ENCODE peak calls at places on chromosomes 5 and 9, in eight cellular contexts. Z, J, A, Q, Y, I, P and E are unnamed samples.

GRCh38 chr5:154778534-154778933 is 23.4 kb downstream of the LARP1 start:
- DNase-seq in Z (no peak), J (no peak), A (no peak), Q (peak; percentile 20), Y (no peak), I (no peak), P (no peak), E (no peak)

GRCh38 chr5:155332618-155333017 is 319.1 kb downstream of the KIF4B start:
- DNase-seq in Z (no peak), J (no peak), A (no peak), Q (no peak), Y (no peak), I (no peak), P (no peak), E (no peak)

GRCh38 chr9:87531370-87532295 is 34.0 kb downstream of the DAPK1 start:
- DNase-seq in Z (no peak), J (no peak), A (no peak), Q (no peak), Y (no peak), I (no peak), P (no peak), E (no peak)

GRCh38 chr5:180769821-180770220 is 30.0 kb upstream of the OR2Y1 start:
- DNase-seq in Z (no peak), J (no peak), A (no peak), Q (no peak), Y (no peak), I (no peak), P (no peak), E (no peak)

GRCh38 chr5:16690243-16690839 is 73.5 kb upstream of the RETREG1 start:
- DNase-seq in Z (no peak), J (peak; percentile 62), A (peak; percentile 36), Q (peak; percentile 63), Y (peak; percentile 20), I (no peak), P (peak; percentile 88), E (no peak)

GRCh38 chr5:67202830-67203229 is 6.2 kb upstream of the CD180 start:
- DNase-seq in Z (no peak), J (no peak), A (no peak), Q (no peak), Y (no peak), I (no peak), P (no peak), E (no peak)

GRCh38 chr9:133139246-133140173 is 18.5 kb upstream of the RALGDS start:
- DNase-seq in Z (no peak), J (no peak), A (no peak), Q (no peak), Y (no peak), I (no peak), P (no peak), E (no peak)

GRCh38 chr5:101036778-101037177 is 133.7 kb upstream of the ST8SIA4 start:
- DNase-seq in Z (no peak), J (peak; percentile 7), A (no peak), Q (no peak), Y (no peak), I (no peak), P (no peak), E (no peak)

GRCh38 chr5:40630166-40630565 is 49.5 kb upstream of the PTGER4 start:
- DNase-seq in Z (no peak), J (no peak), A (no peak), Q (no peak), Y (no peak), I (no peak), P (no peak), E (no peak)

GRCh38 chr9:35906923-35907699 is 1.1 kb downstream of the HRCT1 start:
- DNase-seq in Z (no peak), J (no peak), A (no peak), Q (peak; percentile 93), Y (peak; percentile 88), I (no peak), P (no peak), E (peak; percentile 95)

GRCh38 chr5:9715891-9716335 is 85.8 kb upstream of the TAS2R1 start:
- DNase-seq in Z (no peak), J (no peak), A (no peak), Q (peak; percentile 44), Y (peak; percentile 37), I (no peak), P (no peak), E (peak; percentile 28)

GRCh38 chr5:142587354-142587965 is 98.4 kb downstream of the FGF1 start:
- DNase-seq in Z (peak; percentile 23), J (peak; percentile 68), A (peak; percentile 15), Q (peak; percentile 56), Y (no peak), I (peak; percentile 20), P (peak; percentile 22), E (no peak)

GRCh38 chr5:135395451-135395850 is 3.6 kb downstream of the MACROH2A1 start:
- DNase-seq in Z (no peak), J (peak; percentile 50), A (no peak), Q (no peak), Y (no peak), I (no peak), P (no peak), E (no peak)

GRCh38 chr9:83651558-83651957 is 28.6 kb downstream of the IDNK start:
- DNase-seq in Z (no peak), J (no peak), A (no peak), Q (no peak), Y (no peak), I (no peak), P (no peak), E (no peak)

GRCh38 chr9:35195683-35196082 is 33.9 kb downstream of the UNC13B start:
- DNase-seq in Z (no peak), J (no peak), A (no peak), Q (peak; percentile 3), Y (peak; percentile 15), I (no peak), P (no peak), E (peak; percentile 4)

GRCh38 chr9:120378680-120379079 is 201.3 kb downstream of the CDK5RAP2 start:
- DNase-seq in Z (no peak), J (no peak), A (no peak), Q (no peak), Y (no peak), I (no peak), P (no peak), E (no peak)

GRCh38 chr9:37302277-37302676 is 120.2 kb upstream of the GRHPR start:
- DNase-seq in Z (peak; percentile 67), J (no peak), A (no peak), Q (no peak), Y (no peak), I (no peak), P (no peak), E (no peak)

GRCh38 chr5:140345919-140346347 is 470 bp downstream of the HBEGF start:
- DNase-seq in Z (no peak), J (no peak), A (peak; percentile 67), Q (peak; percentile 70), Y (peak; percentile 65), I (no peak), P (peak; percentile 67), E (no peak)

GRCh38 chr5:95631265-95631957 is 11.5 kb downstream of the GPR150 start:
- DNase-seq in Z (no peak), J (peak; percentile 33), A (no peak), Q (peak; percentile 88), Y (peak; percentile 71), I (peak; percentile 44), P (no peak), E (peak; percentile 72)

GRCh38 chr5:88881566-88881965 is 1.4 kb downstream of the MEF2C start:
- DNase-seq in Z (no peak), J (no peak), A (no peak), Q (peak; percentile 44), Y (no peak), I (no peak), P (no peak), E (no peak)
- H3K4me3 ChIP-seq in Z (no peak overlapping the region), J (peak overlapping the region; percentile 55), A (no peak overlapping the region), Q (peak overlapping the region; percentile 68), Y (peak overlapping the region; percentile 85), I (peak overlapping the region; percentile 71), P (no peak overlapping the region), E (peak overlapping the region; percentile 70)

DNA sequence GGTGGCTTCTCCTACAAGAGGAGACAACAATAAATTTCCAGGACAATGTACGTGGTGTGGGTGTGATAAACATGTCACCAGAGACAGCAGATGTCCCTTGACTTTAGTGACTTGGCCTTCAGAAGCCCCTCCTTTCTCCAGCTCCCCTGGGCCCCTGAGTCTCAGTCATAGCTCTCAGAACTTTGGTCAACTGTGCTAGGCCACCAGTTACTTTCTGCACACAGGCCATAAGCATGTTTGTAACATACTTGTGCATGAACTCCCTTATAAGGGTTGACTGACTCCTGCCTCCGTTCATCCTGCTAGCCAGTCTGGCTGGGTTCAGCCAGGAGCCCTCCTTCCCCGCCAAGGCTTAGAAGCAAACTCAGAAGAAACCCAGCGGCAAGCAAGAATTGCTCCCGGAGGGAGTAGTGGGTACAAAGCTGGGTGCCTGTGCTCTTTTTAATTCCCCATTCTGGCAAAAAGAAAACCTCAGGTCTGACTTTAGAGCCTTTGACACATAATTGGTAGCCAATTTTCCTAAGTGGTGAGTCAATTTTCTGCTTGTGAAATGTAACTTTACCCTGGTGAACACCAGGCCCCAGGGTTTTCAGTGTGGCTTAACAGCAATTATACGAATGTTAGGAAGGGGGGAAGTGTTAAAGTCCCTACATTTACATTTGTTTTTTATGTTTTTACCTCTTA is 49.2 kb downstream of the EBF1 start:
- DNase-seq in Z (no peak), J (no peak), A (no peak), Q (peak; percentile 68), Y (peak; percentile 73), I (no peak), P (no peak), E (peak; percentile 71)
- H3K4me3 ChIP-seq in Z (no peak overlapping the region), J (no peak overlapping the region), A (no peak overlapping the region), Q (no peak overlapping the region), Y (peak overlapping the region; percentile 2), I (no peak overlapping the region), P (no peak overlapping the region), E (no peak overlapping the region)

GRCh38 chr5:32163785-32164184 is 10.3 kb downstream of the GOLPH3 start:
- DNase-seq in Z (no peak), J (no peak), A (no peak), Q (no peak), Y (no peak), I (no peak), P (no peak), E (no peak)
- H3K4me3 ChIP-seq in Z (peak overlapping the region; percentile 9), J (no peak overlapping the region), A (no peak overlapping the region), Q (no peak overlapping the region), Y (no peak overlapping the region), I (no peak overlapping the region), P (no peak overlapping the region), E (no peak overlapping the region)

DNA sequence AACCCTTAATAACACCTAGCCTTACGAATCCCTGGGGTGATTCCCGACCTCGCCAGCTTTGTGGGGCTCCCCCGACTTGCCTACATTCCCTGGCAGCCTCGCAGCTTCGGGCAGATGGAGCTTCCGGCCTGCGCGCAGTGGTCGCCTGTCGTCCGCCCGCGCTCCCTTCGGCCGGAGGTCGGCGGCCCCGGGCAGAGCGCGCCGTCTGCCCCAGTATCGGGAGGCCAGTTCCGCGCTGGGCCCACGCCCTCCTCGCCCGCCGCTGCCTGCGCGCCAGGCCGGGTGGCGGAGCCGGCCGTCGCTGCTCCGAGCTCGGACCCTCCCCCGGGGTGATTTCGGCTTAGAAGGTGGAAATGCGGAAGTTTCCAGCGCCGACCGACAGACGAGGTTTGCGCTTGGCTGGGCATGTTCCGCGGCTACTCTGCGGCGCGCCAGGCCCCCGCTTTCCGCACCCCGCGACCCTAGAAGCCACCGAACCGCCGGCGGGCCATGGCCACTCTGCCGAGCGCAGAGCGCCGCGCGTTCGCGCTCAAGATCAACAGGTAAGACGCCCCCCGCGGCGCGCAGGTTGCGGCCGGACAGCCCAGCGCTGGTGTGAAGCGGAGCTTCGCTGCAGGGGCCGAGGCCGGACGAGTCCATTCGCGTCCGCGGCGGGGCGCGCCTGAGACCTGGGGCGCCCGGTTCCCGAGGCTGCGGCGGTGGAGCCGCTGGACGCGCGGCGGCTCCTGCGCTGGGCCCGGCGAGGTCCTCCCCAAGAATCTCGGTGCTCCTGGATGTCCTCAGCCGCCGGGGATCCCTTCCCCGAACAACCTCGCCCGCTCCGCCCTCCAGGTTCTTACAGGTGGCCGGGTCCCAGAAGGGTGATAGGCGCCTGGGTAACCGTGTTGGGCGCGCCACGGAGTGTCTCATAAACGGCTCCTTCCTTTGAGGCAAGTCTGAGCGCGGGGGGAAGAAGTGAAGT is at the start of gene DOCK8:
- DNase-seq in Z (peak; percentile 34), J (peak; percentile 88), A (peak; percentile 82), Q (peak; percentile 40), Y (no peak), I (no peak), P (peak; percentile 43), E (no peak)
- H3K4me3 ChIP-seq in Z (peak within 1 kb of the TSS; percentile 71), J (peak within 1 kb of the TSS; percentile 57), A (peak within 1 kb of the TSS; percentile 51), Q (peak within 1 kb of the TSS; percentile 36), Y (peak within 1 kb of the TSS; percentile 26), I (peak within 1 kb of the TSS; percentile 43), P (peak within 1 kb of the TSS; percentile 59), E (peak within 1 kb of the TSS; percentile 53)